ENCODE peak calls at places on chromosomes 3 and 15, in seven cellular contexts. One of them, this sample, is unnamed.

GRCh38 chr15:26095710-26096330 is 232.7 kb upstream of the ATP10A start:
- DNase-seq in ovary: no peak
- DNase-seq in left ventricle myocardium inferior: no peak
- DNase-seq in uterus: no peak
- DNase-seq in tibial artery: no peak
- DNase-seq in heart right ventricle: no peak
- DNase-seq in mesenchymal stem cell: no peak
- DNase-seq in this sample: no peak

GRCh38 chr3:126798521-126798920 is 94.5 kb downstream of the CHCHD6 start:
- DNase-seq in ovary: no peak
- DNase-seq in left ventricle myocardium inferior: no peak
- DNase-seq in uterus: no peak
- DNase-seq in tibial artery: no peak
- DNase-seq in heart right ventricle: no peak
- DNase-seq in mesenchymal stem cell: peak; percentile 35
- DNase-seq in this sample: no peak

GRCh38 chr3:135310317-135310716 is 515.3 kb downstream of the EPHB1 start:
- DNase-seq in ovary: no peak
- DNase-seq in left ventricle myocardium inferior: no peak
- DNase-seq in uterus: no peak
- DNase-seq in tibial artery: no peak
- DNase-seq in heart right ventricle: no peak
- DNase-seq in mesenchymal stem cell: no peak
- DNase-seq in this sample: no peak

GRCh38 chr3:121649645-121650044 is 11.1 kb downstream of the HCLS1 start:
- DNase-seq in ovary: no peak
- DNase-seq in left ventricle myocardium inferior: no peak
- DNase-seq in uterus: no peak
- DNase-seq in tibial artery: no peak
- DNase-seq in heart right ventricle: no peak
- DNase-seq in mesenchymal stem cell: no peak
- DNase-seq in this sample: no peak

GRCh38 chr3:65412591-65412990 is 626.1 kb downstream of the MAGI1 start:
- DNase-seq in ovary: no peak
- DNase-seq in left ventricle myocardium inferior: peak; percentile 33
- DNase-seq in uterus: peak; percentile 39
- DNase-seq in tibial artery: no peak
- DNase-seq in heart right ventricle: peak; percentile 40
- DNase-seq in mesenchymal stem cell: peak; percentile 5
- DNase-seq in this sample: peak; percentile 89

GRCh38 chr15:36403351-36403750 is 176.1 kb upstream of the CDIN1 start:
- DNase-seq in ovary: no peak
- DNase-seq in left ventricle myocardium inferior: no peak
- DNase-seq in uterus: no peak
- DNase-seq in tibial artery: no peak
- DNase-seq in heart right ventricle: no peak
- DNase-seq in mesenchymal stem cell: no peak
- DNase-seq in this sample: no peak

GRCh38 chr15:85581495-85581894 is 201.1 kb downstream of the AKAP13 start:
- DNase-seq in ovary: no peak
- DNase-seq in left ventricle myocardium inferior: peak; percentile 71
- DNase-seq in uterus: peak; percentile 38
- DNase-seq in tibial artery: peak; percentile 85
- DNase-seq in heart right ventricle: peak; percentile 63
- DNase-seq in mesenchymal stem cell: no peak
- DNase-seq in this sample: peak; percentile 76

GRCh38 chr3:102223139-102223538 is 211.7 kb upstream of the ZPLD1 start:
- DNase-seq in ovary: no peak
- DNase-seq in left ventricle myocardium inferior: no peak
- DNase-seq in uterus: no peak
- DNase-seq in tibial artery: no peak
- DNase-seq in heart right ventricle: no peak
- DNase-seq in mesenchymal stem cell: no peak
- DNase-seq in this sample: no peak

GRCh38 chr15:52568569-52569243 is at the start of gene ARPP19:
- DNase-seq in ovary: peak; percentile 88
- DNase-seq in left ventricle myocardium inferior: peak; percentile 88
- DNase-seq in uterus: peak; percentile 93
- DNase-seq in tibial artery: peak; percentile 92
- DNase-seq in heart right ventricle: peak; percentile 86
- DNase-seq in mesenchymal stem cell: peak; percentile 89
- DNase-seq in this sample: peak; percentile 96

GRCh38 chr15:72404356-72404755 is 6.3 kb downstream of the TMEM202 start:
- DNase-seq in ovary: no peak
- DNase-seq in left ventricle myocardium inferior: no peak
- DNase-seq in uterus: no peak
- DNase-seq in tibial artery: no peak
- DNase-seq in heart right ventricle: no peak
- DNase-seq in mesenchymal stem cell: no peak
- DNase-seq in this sample: no peak

GRCh38 chr3:42505203-42505848 is 2.9 kb downstream of the VIPR1 start:
- DNase-seq in ovary: no peak
- DNase-seq in left ventricle myocardium inferior: no peak
- DNase-seq in uterus: peak; percentile 5
- DNase-seq in tibial artery: peak; percentile 44
- DNase-seq in heart right ventricle: no peak
- DNase-seq in mesenchymal stem cell: no peak
- DNase-seq in this sample: no peak

GRCh38 chr15:89910891-89911626 is 1.7 kb downstream of the ARPIN start:
- DNase-seq in ovary: no peak
- DNase-seq in left ventricle myocardium inferior: no peak
- DNase-seq in uterus: no peak
- DNase-seq in tibial artery: no peak
- DNase-seq in heart right ventricle: no peak
- DNase-seq in mesenchymal stem cell: no peak
- DNase-seq in this sample: no peak

GRCh38 chr15:25091421-25092158 is 136.8 kb downstream of the SNRPN start:
- DNase-seq in ovary: no peak
- DNase-seq in left ventricle myocardium inferior: no peak
- DNase-seq in uterus: no peak
- DNase-seq in tibial artery: no peak
- DNase-seq in heart right ventricle: no peak
- DNase-seq in mesenchymal stem cell: no peak
- DNase-seq in this sample: no peak

GRCh38 chr15:25093455-25094029 is 138.8 kb downstream of the SNRPN start:
- DNase-seq in ovary: no peak
- DNase-seq in left ventricle myocardium inferior: no peak
- DNase-seq in uterus: no peak
- DNase-seq in tibial artery: no peak
- DNase-seq in heart right ventricle: no peak
- DNase-seq in mesenchymal stem cell: no peak
- DNase-seq in this sample: no peak

GRCh38 chr15:25094519-25094918 is 139.7 kb downstream of the SNRPN start:
- DNase-seq in ovary: no peak
- DNase-seq in left ventricle myocardium inferior: no peak
- DNase-seq in uterus: no peak
- DNase-seq in tibial artery: no peak
- DNase-seq in heart right ventricle: no peak
- DNase-seq in mesenchymal stem cell: no peak
- DNase-seq in this sample: no peak

GRCh38 chr15:25094066-25094465 is 139.3 kb downstream of the SNRPN start:
- DNase-seq in ovary: no peak
- DNase-seq in left ventricle myocardium inferior: no peak
- DNase-seq in uterus: no peak
- DNase-seq in tibial artery: no peak
- DNase-seq in heart right ventricle: no peak
- DNase-seq in mesenchymal stem cell: no peak
- DNase-seq in this sample: no peak

GRCh38 chr15:25092661-25093060 is 137.9 kb downstream of the SNRPN start:
- DNase-seq in ovary: no peak
- DNase-seq in left ventricle myocardium inferior: no peak
- DNase-seq in uterus: no peak
- DNase-seq in tibial artery: no peak
- DNase-seq in heart right ventricle: no peak
- DNase-seq in mesenchymal stem cell: no peak
- DNase-seq in this sample: no peak
- H3K9me3 ChIP-seq in ovary: peaks cover 3% of the 10 kb centered on the region
- H3K9me3 ChIP-seq in left ventricle myocardium inferior: peaks cover 100% of the 10 kb centered on the region
- H3K9me3 ChIP-seq in uterus: peaks cover 49% of the 10 kb centered on the region
- H3K9me3 ChIP-seq in tibial artery: peaks cover 5% of the 10 kb centered on the region
- H3K9me3 ChIP-seq in heart right ventricle: peaks cover 98% of the 10 kb centered on the region
- H3K9me3 ChIP-seq in mesenchymal stem cell: peaks cover 97% of the 10 kb centered on the region
- H3K9me3 ChIP-seq in this sample: no peaks in the 10 kb centered on the region

DNA sequence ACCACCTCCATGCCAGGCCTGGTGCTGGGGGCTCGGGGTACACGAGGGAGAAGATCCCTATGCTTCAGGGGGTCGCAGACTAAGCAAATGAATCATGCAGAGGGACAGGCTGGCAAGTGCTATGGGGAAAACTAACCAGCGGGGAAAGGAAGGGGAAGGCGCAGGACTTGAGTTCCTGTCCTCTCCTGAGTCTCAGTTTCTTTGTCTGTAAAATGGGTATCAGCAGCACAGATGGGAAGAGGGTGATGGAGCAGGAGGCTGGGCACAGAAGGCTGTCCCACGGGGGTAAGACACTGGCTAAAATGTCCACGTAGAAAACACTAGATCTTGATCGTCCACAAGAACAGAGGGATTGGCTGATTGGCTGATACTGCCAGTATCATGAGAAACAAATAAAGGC is 39.8 kb downstream of the RGMA start:
- DNase-seq in ovary: no peak
- DNase-seq in left ventricle myocardium inferior: no peak
- DNase-seq in uterus: no peak
- DNase-seq in tibial artery: no peak
- DNase-seq in heart right ventricle: no peak
- DNase-seq in mesenchymal stem cell: no peak
- DNase-seq in this sample: no peak
- H3K36me3 ChIP-seq in ovary: no peaks in the 10 kb centered on the region
- H3K36me3 ChIP-seq in left ventricle myocardium inferior: peaks cover 53% of the 10 kb centered on the region
- H3K36me3 ChIP-seq in uterus: no peaks in the 10 kb centered on the region
- H3K36me3 ChIP-seq in tibial artery: peaks cover 74% of the 10 kb centered on the region
- H3K36me3 ChIP-seq in heart right ventricle: peaks cover 42% of the 10 kb centered on the region
- H3K36me3 ChIP-seq in mesenchymal stem cell: no peaks in the 10 kb centered on the region
- H3K36me3 ChIP-seq in this sample: no peaks in the 10 kb centered on the region

GRCh38 chr3:21405671-21406667 is 345.0 kb downstream of the ZNF385D start:
- DNase-seq in ovary: no peak
- DNase-seq in left ventricle myocardium inferior: no peak
- DNase-seq in uterus: no peak
- DNase-seq in tibial artery: no peak
- DNase-seq in heart right ventricle: no peak
- DNase-seq in mesenchymal stem cell: no peak
- DNase-seq in this sample: no peak
- H3K9me3 ChIP-seq in ovary: no peaks in the 10 kb centered on the region
- H3K9me3 ChIP-seq in left ventricle myocardium inferior: peaks cover 31% of the 10 kb centered on the region
- H3K9me3 ChIP-seq in uterus: no peaks in the 10 kb centered on the region
- H3K9me3 ChIP-seq in tibial artery: no peaks in the 10 kb centered on the region
- H3K9me3 ChIP-seq in heart right ventricle: peaks cover 11% of the 10 kb centered on the region
- H3K9me3 ChIP-seq in mesenchymal stem cell: peaks cover 7% of the 10 kb centered on the region
- H3K9me3 ChIP-seq in this sample: no peaks in the 10 kb centered on the region

DNA sequence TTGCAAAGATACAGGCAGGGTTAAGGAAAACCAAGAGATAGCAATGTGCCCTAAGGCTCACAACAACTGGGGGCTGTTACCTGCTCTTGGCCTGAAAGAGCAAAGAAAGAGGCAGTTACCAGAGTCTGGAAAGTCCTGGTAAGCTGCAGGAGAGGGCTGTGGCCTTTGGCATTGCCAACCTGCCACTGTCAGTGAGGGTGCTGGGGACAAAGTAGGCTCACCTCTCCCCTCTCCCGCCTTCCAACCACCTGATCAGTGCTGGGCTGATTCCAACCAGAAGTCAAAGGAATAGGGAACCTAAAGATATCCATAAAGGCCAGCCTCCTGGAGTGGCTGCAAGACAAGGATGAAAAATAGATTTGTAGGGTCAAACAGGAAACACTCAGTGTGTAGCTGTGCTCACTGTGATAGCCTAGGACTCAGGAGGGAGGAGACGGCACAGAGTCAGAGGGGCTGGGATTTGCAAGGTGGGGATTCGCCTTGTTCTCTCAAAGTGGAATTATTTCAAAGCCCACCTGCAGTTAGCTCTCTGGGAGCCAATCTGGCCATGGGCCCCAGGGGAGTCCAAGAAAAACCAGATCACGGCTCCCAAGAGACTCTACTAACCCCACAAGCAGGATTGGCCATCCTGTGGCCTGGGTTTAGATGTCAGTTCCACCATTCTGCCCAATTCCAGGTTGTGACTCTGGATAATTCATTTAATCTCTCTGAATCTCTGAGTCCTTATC is 204.0 kb upstream of the BCL6 start:
- DNase-seq in ovary: no peak
- DNase-seq in left ventricle myocardium inferior: no peak
- DNase-seq in uterus: no peak
- DNase-seq in tibial artery: no peak
- DNase-seq in heart right ventricle: peak; percentile 27
- DNase-seq in mesenchymal stem cell: no peak
- DNase-seq in this sample: no peak
- H3K36me3 ChIP-seq in ovary: no peaks in the 10 kb centered on the region
- H3K36me3 ChIP-seq in left ventricle myocardium inferior: no peaks in the 10 kb centered on the region
- H3K36me3 ChIP-seq in uterus: no peaks in the 10 kb centered on the region
- H3K36me3 ChIP-seq in tibial artery: no peaks in the 10 kb centered on the region
- H3K36me3 ChIP-seq in heart right ventricle: no peaks in the 10 kb centered on the region
- H3K36me3 ChIP-seq in mesenchymal stem cell: no peaks in the 10 kb centered on the region
- H3K36me3 ChIP-seq in this sample: no peaks in the 10 kb centered on the region

GRCh38 chr15:24621630-24622215 is 53.9 kb upstream of the NPAP1 start:
- DNase-seq in ovary: no peak
- DNase-seq in left ventricle myocardium inferior: no peak
- DNase-seq in uterus: no peak
- DNase-seq in tibial artery: no peak
- DNase-seq in heart right ventricle: no peak
- DNase-seq in mesenchymal stem cell: no peak
- DNase-seq in this sample: no peak
- H3K9me3 ChIP-seq in ovary: no peaks in the 10 kb centered on the region
- H3K9me3 ChIP-seq in left ventricle myocardium inferior: peaks cover 39% of the 10 kb centered on the region
- H3K9me3 ChIP-seq in uterus: no peaks in the 10 kb centered on the region
- H3K9me3 ChIP-seq in tibial artery: no peaks in the 10 kb centered on the region
- H3K9me3 ChIP-seq in heart right ventricle: peaks cover 13% of the 10 kb centered on the region
- H3K9me3 ChIP-seq in mesenchymal stem cell: peaks cover 33% of the 10 kb centered on the region
- H3K9me3 ChIP-seq in this sample: no peaks in the 10 kb centered on the region

DNA sequence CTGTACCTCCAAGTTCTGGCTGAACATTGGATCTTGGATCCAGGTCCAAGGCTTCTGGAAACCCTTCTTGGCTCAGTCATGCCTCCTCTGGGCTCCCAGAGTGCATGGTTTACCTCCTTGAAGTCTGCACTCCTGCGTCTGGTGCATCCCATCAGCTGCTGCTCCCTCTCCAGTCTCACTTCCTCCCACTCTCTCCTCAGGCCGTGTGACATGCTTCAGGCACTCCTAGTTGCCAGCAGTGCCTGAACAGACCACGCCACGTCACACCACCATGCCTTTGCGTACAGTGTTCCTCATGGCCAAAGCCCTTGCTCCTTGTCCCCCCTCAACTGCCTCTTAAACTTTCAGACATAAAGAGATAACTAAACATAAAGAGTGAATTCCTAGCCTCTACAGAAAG is 5.7 kb downstream of the GPR27 start:
- DNase-seq in ovary: no peak
- DNase-seq in left ventricle myocardium inferior: no peak
- DNase-seq in uterus: no peak
- DNase-seq in tibial artery: no peak
- DNase-seq in heart right ventricle: no peak
- DNase-seq in mesenchymal stem cell: no peak
- DNase-seq in this sample: no peak
- H3K36me3 ChIP-seq in ovary: no peaks in the 10 kb centered on the region
- H3K36me3 ChIP-seq in left ventricle myocardium inferior: no peaks in the 10 kb centered on the region
- H3K36me3 ChIP-seq in uterus: no peaks in the 10 kb centered on the region
- H3K36me3 ChIP-seq in tibial artery: no peaks in the 10 kb centered on the region
- H3K36me3 ChIP-seq in heart right ventricle: no peaks in the 10 kb centered on the region
- H3K36me3 ChIP-seq in mesenchymal stem cell: no peaks in the 10 kb centered on the region
- H3K36me3 ChIP-seq in this sample: no peaks in the 10 kb centered on the region

DNA sequence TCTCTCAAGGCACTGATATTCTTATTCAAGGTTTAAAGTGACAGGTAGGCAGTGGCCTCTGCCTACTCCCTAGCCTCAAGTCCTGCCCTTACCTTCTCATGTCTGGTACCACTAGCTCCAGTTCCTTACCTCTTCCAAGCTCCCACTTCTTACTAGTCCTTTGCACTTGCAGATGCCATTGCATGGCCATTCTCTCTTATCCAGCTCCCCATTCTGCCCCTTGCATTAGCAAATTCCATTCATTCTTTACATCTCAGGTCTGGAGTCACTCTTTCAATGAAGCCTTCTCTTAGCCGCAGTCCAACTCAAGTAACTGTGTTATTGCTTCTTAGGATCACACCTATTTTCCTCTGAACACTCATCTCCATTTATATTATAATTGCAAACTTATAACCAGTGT is 807.1 kb downstream of the EDEM1 start:
- DNase-seq in ovary: no peak
- DNase-seq in left ventricle myocardium inferior: no peak
- DNase-seq in uterus: no peak
- DNase-seq in tibial artery: no peak
- DNase-seq in heart right ventricle: no peak
- DNase-seq in mesenchymal stem cell: no peak
- DNase-seq in this sample: no peak
- H3K9me3 ChIP-seq in ovary: no peaks in the 10 kb centered on the region
- H3K9me3 ChIP-seq in left ventricle myocardium inferior: no peaks in the 10 kb centered on the region
- H3K9me3 ChIP-seq in uterus: no peaks in the 10 kb centered on the region
- H3K9me3 ChIP-seq in tibial artery: no peaks in the 10 kb centered on the region
- H3K9me3 ChIP-seq in heart right ventricle: no peaks in the 10 kb centered on the region
- H3K9me3 ChIP-seq in mesenchymal stem cell: peaks cover 12% of the 10 kb centered on the region
- H3K9me3 ChIP-seq in this sample: no peaks in the 10 kb centered on the region